ENCODE peak calls at places on chromosomes 12 and 14, in eight cellular contexts. One of them, this sample, is unnamed. For H3K4me1, the result is how much of the 10 kb centered on the place peaks cover.

GRCh38 chr12:49909826-49910225 is 6.1 kb upstream of the FAIM2 start:
- DNase-seq in GM23248: no peak
- DNase-seq in tibial nerve: no peak
- DNase-seq in osteoblast: peak
- DNase-seq in hepatocyte: peak
- DNase-seq in gastrocnemius medialis: no peak
- DNase-seq in right cardiac atrium: no peak
- DNase-seq in prostate gland: no peak
- DNase-seq in this sample: no peak

GRCh38 chr14:35808076-35808657 is 928 bp downstream of the RALGAPA1 start:
- DNase-seq in prostate gland: peak
- DNase-seq in right cardiac atrium: no peak
- DNase-seq in GM23248: peak
- DNase-seq in tibial nerve: no peak
- DNase-seq in hepatocyte: peak
- DNase-seq in gastrocnemius medialis: peak
- DNase-seq in osteoblast: peak
- DNase-seq in this sample: peak

GRCh38 chr12:56778756-56779155 is 15.6 kb downstream of the HSD17B6 start:
- DNase-seq in prostate gland: no peak
- DNase-seq in GM23248: no peak
- DNase-seq in gastrocnemius medialis: no peak
- DNase-seq in right cardiac atrium: no peak
- DNase-seq in osteoblast: no peak
- DNase-seq in tibial nerve: no peak
- DNase-seq in hepatocyte: no peak
- DNase-seq in this sample: no peak

GRCh38 chr12:57906821-57907220 is 34.5 kb upstream of the ATP23 start:
- DNase-seq in prostate gland: no peak
- DNase-seq in GM23248: no peak
- DNase-seq in osteoblast: no peak
- DNase-seq in right cardiac atrium: no peak
- DNase-seq in tibial nerve: no peak
- DNase-seq in hepatocyte: no peak
- DNase-seq in gastrocnemius medialis: no peak
- DNase-seq in this sample: no peak

GRCh38 chr12:130141901-130142683 is 20.2 kb upstream of the FZD10 start:
- DNase-seq in gastrocnemius medialis: no peak
- DNase-seq in right cardiac atrium: no peak
- DNase-seq in hepatocyte: no peak
- DNase-seq in GM23248: no peak
- DNase-seq in prostate gland: no peak
- DNase-seq in tibial nerve: no peak
- DNase-seq in osteoblast: peak
- DNase-seq in this sample: no peak

GRCh38 chr12:19848426-19848825 is 409.1 kb downstream of the AEBP2 start:
- DNase-seq in gastrocnemius medialis: no peak
- DNase-seq in prostate gland: no peak
- DNase-seq in GM23248: no peak
- DNase-seq in right cardiac atrium: no peak
- DNase-seq in tibial nerve: no peak
- DNase-seq in hepatocyte: no peak
- DNase-seq in osteoblast: no peak
- DNase-seq in this sample: no peak

GRCh38 chr12:24596768-24597388 is 352.0 kb downstream of the BCAT1 start:
- DNase-seq in hepatocyte: peak
- DNase-seq in GM23248: peak
- DNase-seq in tibial nerve: no peak
- DNase-seq in osteoblast: no peak
- DNase-seq in right cardiac atrium: no peak
- DNase-seq in prostate gland: no peak
- DNase-seq in gastrocnemius medialis: no peak
- DNase-seq in this sample: no peak

GRCh38 chr12:64716373-64716772 is 42.8 kb downstream of the GNS start:
- DNase-seq in gastrocnemius medialis: no peak
- DNase-seq in prostate gland: no peak
- DNase-seq in GM23248: no peak
- DNase-seq in right cardiac atrium: no peak
- DNase-seq in tibial nerve: no peak
- DNase-seq in osteoblast: no peak
- DNase-seq in hepatocyte: peak
- DNase-seq in this sample: peak

GRCh38 chr14:33026850-33027420 is 88.3 kb downstream of the NPAS3 start:
- DNase-seq in GM23248: peak
- DNase-seq in tibial nerve: no peak
- DNase-seq in hepatocyte: no peak
- DNase-seq in prostate gland: no peak
- DNase-seq in gastrocnemius medialis: no peak
- DNase-seq in right cardiac atrium: peak
- DNase-seq in osteoblast: no peak
- DNase-seq in this sample: no peak

GRCh38 chr12:47868041-47868440 is 36.8 kb downstream of the VDR start:
- DNase-seq in prostate gland: no peak
- DNase-seq in GM23248: no peak
- DNase-seq in tibial nerve: no peak
- DNase-seq in gastrocnemius medialis: no peak
- DNase-seq in osteoblast: peak
- DNase-seq in hepatocyte: no peak
- DNase-seq in right cardiac atrium: no peak
- DNase-seq in this sample: peak

GRCh38 chr14:76267322-76268012 is 108.5 kb upstream of the ESRRB start:
- DNase-seq in GM23248: peak
- DNase-seq in prostate gland: peak
- DNase-seq in osteoblast: peak
- DNase-seq in tibial nerve: peak
- DNase-seq in hepatocyte: peak
- DNase-seq in right cardiac atrium: peak
- DNase-seq in gastrocnemius medialis: peak
- DNase-seq in this sample: peak

GRCh38 chr12:106141452-106141851 is 2.7 kb upstream of the NUAK1 start:
- DNase-seq in osteoblast: no peak
- DNase-seq in prostate gland: no peak
- DNase-seq in gastrocnemius medialis: no peak
- DNase-seq in hepatocyte: no peak
- DNase-seq in right cardiac atrium: no peak
- DNase-seq in tibial nerve: no peak
- DNase-seq in GM23248: peak
- DNase-seq in this sample: no peak

GRCh38 chr14:89422181-89422951 is 5.3 kb upstream of the FOXN3 start:
- DNase-seq in right cardiac atrium: no peak
- DNase-seq in tibial nerve: no peak
- DNase-seq in osteoblast: no peak
- DNase-seq in GM23248: no peak
- DNase-seq in hepatocyte: peak
- DNase-seq in prostate gland: peak
- DNase-seq in gastrocnemius medialis: no peak
- DNase-seq in this sample: peak

GRCh38 chr14:70655110-70655826 is 13.6 kb downstream of the TTC9 start:
- DNase-seq in gastrocnemius medialis: no peak
- DNase-seq in right cardiac atrium: no peak
- DNase-seq in osteoblast: peak
- DNase-seq in hepatocyte: no peak
- DNase-seq in GM23248: no peak
- DNase-seq in prostate gland: no peak
- DNase-seq in tibial nerve: no peak
- DNase-seq in this sample: no peak

GRCh38 chr14:77409131-77409533 is 14.2 kb downstream of the NOXRED1 start:
- DNase-seq in hepatocyte: peak
- DNase-seq in osteoblast: no peak
- DNase-seq in prostate gland: no peak
- DNase-seq in tibial nerve: no peak
- DNase-seq in gastrocnemius medialis: no peak
- DNase-seq in GM23248: peak
- DNase-seq in right cardiac atrium: no peak
- DNase-seq in this sample: no peak

GRCh38 chr12:94831081-94831747 is 172.3 kb downstream of the NDUFA12 start:
- DNase-seq in hepatocyte: no peak
- DNase-seq in right cardiac atrium: no peak
- DNase-seq in osteoblast: peak
- DNase-seq in prostate gland: no peak
- DNase-seq in tibial nerve: no peak
- DNase-seq in GM23248: no peak
- DNase-seq in gastrocnemius medialis: no peak
- DNase-seq in this sample: no peak

GRCh38 chr12:32493282-32493681 is 93.9 kb downstream of the FGD4 start:
- DNase-seq in gastrocnemius medialis: peak
- DNase-seq in osteoblast: no peak
- DNase-seq in prostate gland: no peak
- DNase-seq in hepatocyte: no peak
- DNase-seq in GM23248: no peak
- DNase-seq in tibial nerve: no peak
- DNase-seq in right cardiac atrium: no peak
- DNase-seq in this sample: no peak

GRCh38 chr12:12017798-12018197 is 52.9 kb upstream of the BCL2L14 start:
- DNase-seq in prostate gland: no peak
- DNase-seq in GM23248: no peak
- DNase-seq in right cardiac atrium: no peak
- DNase-seq in osteoblast: no peak
- DNase-seq in tibial nerve: no peak
- DNase-seq in hepatocyte: no peak
- DNase-seq in gastrocnemius medialis: no peak
- DNase-seq in this sample: no peak

GRCh38 chr12:13101854-13102375 is 1.6 kb downstream of the GSG1 start:
- DNase-seq in prostate gland: peak
- DNase-seq in tibial nerve: no peak
- DNase-seq in GM23248: peak
- DNase-seq in gastrocnemius medialis: no peak
- DNase-seq in hepatocyte: peak
- DNase-seq in right cardiac atrium: no peak
- DNase-seq in osteoblast: peak
- DNase-seq in this sample: peak

GRCh38 chr14:101535808-101536207 is 25.5 kb upstream of the DIO3 start:
- DNase-seq in osteoblast: no peak
- DNase-seq in tibial nerve: no peak
- DNase-seq in right cardiac atrium: no peak
- DNase-seq in gastrocnemius medialis: no peak
- DNase-seq in hepatocyte: no peak
- DNase-seq in prostate gland: no peak
- DNase-seq in GM23248: no peak
- DNase-seq in this sample: no peak

GRCh38 chr12:132783917-132784531 is 22.4 kb upstream of the ANKLE2 start:
- DNase-seq in right cardiac atrium: no peak
- DNase-seq in gastrocnemius medialis: peak
- DNase-seq in osteoblast: no peak
- DNase-seq in hepatocyte: no peak
- DNase-seq in tibial nerve: peak
- DNase-seq in GM23248: no peak
- DNase-seq in prostate gland: no peak
- DNase-seq in this sample: peak

GRCh38 chr12:1808798-1809480 is 11.4 kb upstream of the LRTM2 start:
- DNase-seq in GM23248: no peak
- DNase-seq in osteoblast: peak
- DNase-seq in prostate gland: no peak
- DNase-seq in tibial nerve: no peak
- DNase-seq in gastrocnemius medialis: no peak
- DNase-seq in hepatocyte: no peak
- DNase-seq in right cardiac atrium: no peak
- DNase-seq in this sample: no peak

GRCh38 chr12:79920421-79921238 is 14.3 kb downstream of the PPP1R12A start:
- DNase-seq in prostate gland: no peak
- DNase-seq in GM23248: no peak
- DNase-seq in tibial nerve: no peak
- DNase-seq in gastrocnemius medialis: no peak
- DNase-seq in osteoblast: no peak
- DNase-seq in hepatocyte: no peak
- DNase-seq in right cardiac atrium: no peak
- DNase-seq in this sample: no peak
- H3K4me1 ChIP-seq in prostate gland: under half
- H3K4me1 ChIP-seq in GM23248: under half
- H3K4me1 ChIP-seq in tibial nerve: under half
- H3K4me1 ChIP-seq in gastrocnemius medialis: under half
- H3K4me1 ChIP-seq in osteoblast: under half
- H3K4me1 ChIP-seq in hepatocyte: under half
- H3K4me1 ChIP-seq in right cardiac atrium: under half
- H3K4me1 ChIP-seq in this sample: under half

GRCh38 chr12:120104924-120105323 is 11.6 kb downstream of the RAB35 start:
- DNase-seq in hepatocyte: no peak
- DNase-seq in gastrocnemius medialis: no peak
- DNase-seq in prostate gland: no peak
- DNase-seq in tibial nerve: no peak
- DNase-seq in right cardiac atrium: no peak
- DNase-seq in osteoblast: peak
- DNase-seq in GM23248: no peak
- DNase-seq in this sample: no peak
- H3K27ac ChIP-seq in hepatocyte: peak
- H3K27ac ChIP-seq in gastrocnemius medialis: no peak
- H3K27ac ChIP-seq in prostate gland: no peak
- H3K27ac ChIP-seq in tibial nerve: no peak
- H3K27ac ChIP-seq in right cardiac atrium: no peak
- H3K27ac ChIP-seq in osteoblast: no peak
- H3K27ac ChIP-seq in GM23248: no peak
- H3K27ac ChIP-seq in this sample: no peak

DNA sequence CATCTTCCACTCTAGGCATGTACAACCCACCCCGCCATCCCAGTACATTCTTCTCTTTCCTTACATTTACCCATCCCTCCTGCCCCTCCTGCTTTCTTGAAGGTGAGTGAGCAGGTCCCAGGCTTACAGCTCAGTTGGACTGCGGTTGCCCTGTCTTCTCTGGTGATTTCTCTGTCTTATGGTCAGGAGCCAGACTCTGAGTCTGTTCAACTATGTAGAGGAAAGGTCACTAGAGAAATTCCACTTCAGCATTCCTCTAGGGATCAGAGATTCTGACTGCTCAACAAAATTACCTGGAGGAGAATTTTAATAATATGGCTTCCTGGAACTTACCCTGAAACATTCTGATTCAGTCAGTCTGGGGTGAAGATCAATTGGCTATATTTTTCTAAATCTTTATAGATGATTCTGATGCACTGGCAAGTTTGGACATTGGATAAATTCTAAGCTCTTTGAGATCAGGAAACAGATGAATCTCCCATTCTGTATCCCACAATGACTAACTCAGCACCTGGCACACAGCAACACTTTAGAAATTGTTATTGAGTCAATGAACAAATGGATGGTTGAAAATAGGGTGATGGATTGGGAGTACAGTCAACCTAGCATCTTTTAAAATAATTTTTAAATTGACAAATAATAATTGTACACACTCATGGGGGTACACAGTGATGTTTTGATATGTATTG is 128.6 kb upstream of the HIF1A start:
- DNase-seq in tibial nerve: no peak
- DNase-seq in right cardiac atrium: no peak
- DNase-seq in gastrocnemius medialis: no peak
- DNase-seq in hepatocyte: peak
- DNase-seq in GM23248: peak
- DNase-seq in osteoblast: peak
- DNase-seq in prostate gland: no peak
- DNase-seq in this sample: no peak
- H3K4me1 ChIP-seq in tibial nerve: under half
- H3K4me1 ChIP-seq in right cardiac atrium: under half
- H3K4me1 ChIP-seq in gastrocnemius medialis: under half
- H3K4me1 ChIP-seq in hepatocyte: half or more
- H3K4me1 ChIP-seq in GM23248: half or more
- H3K4me1 ChIP-seq in osteoblast: half or more
- H3K4me1 ChIP-seq in prostate gland: under half
- H3K4me1 ChIP-seq in this sample: under half

DNA sequence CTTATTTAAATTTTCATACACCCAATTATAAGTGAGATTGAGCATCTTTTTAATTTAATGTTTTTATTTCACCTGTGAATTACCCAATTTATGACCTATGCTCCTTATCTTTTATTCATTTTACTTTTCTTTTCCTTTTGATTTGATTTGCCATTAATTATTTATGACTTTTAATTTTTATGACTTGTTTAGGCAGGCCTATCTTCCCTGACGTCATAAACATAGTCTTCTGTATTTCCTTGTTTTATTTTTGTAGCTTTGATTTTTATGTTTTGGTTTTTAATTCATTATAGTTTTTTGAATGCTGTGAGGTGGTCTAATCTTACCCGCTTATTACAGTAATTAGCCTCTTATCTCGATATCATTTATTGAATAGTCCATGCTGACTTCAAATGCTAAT is 467.1 kb upstream of the FAR2 start:
- DNase-seq in osteoblast: no peak
- DNase-seq in right cardiac atrium: no peak
- DNase-seq in gastrocnemius medialis: no peak
- DNase-seq in prostate gland: no peak
- DNase-seq in hepatocyte: no peak
- DNase-seq in tibial nerve: no peak
- DNase-seq in GM23248: no peak
- DNase-seq in this sample: no peak
- H3K27ac ChIP-seq in osteoblast: no peak
- H3K27ac ChIP-seq in right cardiac atrium: no peak
- H3K27ac ChIP-seq in gastrocnemius medialis: no peak
- H3K27ac ChIP-seq in prostate gland: no peak
- H3K27ac ChIP-seq in hepatocyte: no peak
- H3K27ac ChIP-seq in tibial nerve: no peak
- H3K27ac ChIP-seq in GM23248: no peak
- H3K27ac ChIP-seq in this sample: no peak

This sample was measured in colonic mucosa.